ENCODE peak calls at places on chromosomes 6 and 20, in five cellular contexts. S, B, P, O and C are unnamed samples.
A peak's percentile ranks its signal among the peaks of the same experiment; 100 is the strongest.

GRCh38 chr6:14910692-14911547 is 334.9 kb upstream of the JARID2 start:
- DNase-seq in S (peak; percentile 78), B (no peak), P (no peak), O (no peak), C (no peak)

GRCh38 chr20:8903655-8904605 is 165.0 kb upstream of the PLCB4 start:
- DNase-seq in S (no peak), B (no peak), P (no peak), O (no peak), C (no peak)

GRCh38 chr20:45209924-45210323 is 3.1 kb downstream of the SEMG1 start:
- DNase-seq in S (no peak), B (no peak), P (no peak), O (no peak), C (no peak)

GRCh38 chr6:145886228-145886956 is 71.8 kb upstream of the FBXO30 start:
- DNase-seq in S (no peak), B (no peak), P (peak; percentile 57), O (no peak), C (no peak)

GRCh38 chr6:501891-502601 is 110.5 kb downstream of the IRF4 start:
- DNase-seq in S (no peak), B (no peak), P (no peak), O (no peak), C (no peak)

GRCh38 chr20:20561841-20562240 is 150.6 kb downstream of the RALGAPA2 start:
- DNase-seq in S (no peak), B (no peak), P (no peak), O (no peak), C (no peak)

GRCh38 chr6:30327232-30327746 is 562 bp downstream of the TRIM39 start:
- DNase-seq in S (no peak), B (no peak), P (no peak), O (no peak), C (no peak)

GRCh38 chr6:136226674-136227377 is 23.3 kb downstream of the MTFR2 start:
- DNase-seq in S (no peak), B (no peak), P (no peak), O (no peak), C (no peak)

GRCh38 chr20:3158968-3159431 is 665 bp downstream of the FASTKD5 start:
- DNase-seq in S (no peak), B (no peak), P (no peak), O (no peak), C (no peak)

GRCh38 chr6:162698004-162698403 is 29.6 kb downstream of the PRKN start:
- DNase-seq in S (no peak), B (no peak), P (no peak), O (no peak), C (no peak)

GRCh38 chr6:143205983-143206382 is 145.3 kb downstream of the AIG1 start:
- DNase-seq in S (no peak), B (no peak), P (no peak), O (no peak), C (no peak)

GRCh38 chr20:6767536-6768227 is at the start of gene BMP2:
- DNase-seq in S (peak; percentile 55), B (peak; percentile 74), P (no peak), O (peak; percentile 81), C (peak; percentile 47)

GRCh38 chr20:61502433-61502832 is 250.4 kb downstream of the CDH4 start:
- DNase-seq in S (no peak), B (no peak), P (no peak), O (no peak), C (no peak)

GRCh38 chr6:91087864-91088263 is 501.0 kb upstream of the MAP3K7 start:
- DNase-seq in S (no peak), B (no peak), P (no peak), O (no peak), C (no peak)

GRCh38 chr20:58078741-58079522 is 149.5 kb downstream of the ANKRD60 start:
- DNase-seq in S (peak; percentile 7), B (no peak), P (no peak), O (no peak), C (no peak)

GRCh38 chr6:25490018-25490865 is 161.8 kb upstream of the SCGN start:
- DNase-seq in S (peak; percentile 78), B (peak; percentile 67), P (no peak), O (peak; percentile 69), C (peak; percentile 66)

GRCh38 chr6:150008588-150008987 is 16.7 kb downstream of the RAET1L start:
- DNase-seq in S (no peak), B (no peak), P (no peak), O (no peak), C (no peak)

GRCh38 chr6:168956884-168957730 is 296.5 kb downstream of the THBS2 start:
- DNase-seq in S (peak; percentile 56), B (peak; percentile 68), P (peak; percentile 42), O (peak; percentile 69), C (peak; percentile 46)

GRCh38 chr20:10094566-10095173 is 59.9 kb downstream of the ANKEF1 start:
- DNase-seq in S (no peak), B (no peak), P (no peak), O (no peak), C (no peak)
- TF ChIP-seq CTCF in S (no peak), B (no peak), P (no peak), O (no peak), C (no peak)

DNA sequence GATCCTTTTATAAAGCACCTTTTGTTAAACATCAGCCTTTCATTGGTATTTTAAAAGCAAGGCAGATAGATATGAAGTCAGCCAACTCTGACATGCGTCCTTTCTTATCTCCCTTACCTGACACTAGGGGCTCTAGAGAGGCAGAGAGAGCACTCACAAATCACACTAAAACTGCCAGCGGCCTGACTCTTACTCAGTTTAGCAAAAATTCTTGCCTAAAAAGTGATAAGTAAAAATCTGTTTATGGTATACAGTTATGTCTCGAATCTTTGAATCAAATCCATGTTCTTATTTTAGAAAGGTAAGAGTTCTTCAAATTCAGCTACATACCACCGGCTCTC is 10.4 kb upstream of the TDRD6 start:
- DNase-seq in S (no peak), B (no peak), P (no peak), O (no peak), C (no peak)
- TF ChIP-seq CTCF in S (no peak), B (peak; percentile 53), P (no peak), O (peak; percentile 23), C (peak; percentile 57)

GRCh38 chr6:68778356-68779020 is 143.4 kb downstream of the ADGRB3 start:
- DNase-seq in S (no peak), B (peak; percentile 30), P (no peak), O (no peak), C (peak; percentile 15)
- TF ChIP-seq CTCF in S (peak; percentile 13), B (peak; percentile 60), P (peak; percentile 25), O (peak; percentile 37), C (peak; percentile 87)

GRCh38 chr6:53986165-53986720 is 125.0 kb upstream of the MLIP start:
- DNase-seq in S (no peak), B (peak; percentile 52), P (no peak), O (no peak), C (peak; percentile 20)
- TF ChIP-seq CTCF in S (peak; percentile 34), B (peak; percentile 86), P (peak; percentile 68), O (peak; percentile 91), C (peak; percentile 95)